ENCODE peak calls at places on chromosomes 13 and 19, in five cellular contexts. C is ecto neural progenitor cell, H is lower leg skin, X is body of pancreas, Y is fibroblast of gingiva. B is an unnamed sample.

GRCh38 chr13:21015284-21015683 is 46.1 kb downstream of the LATS2 start:
- DNase-seq in H (no peak), X (no peak), Y (no peak), C (no peak), B (no peak)

GRCh38 chr19:52138614-52139290 is 986 bp downstream of the ZNF616 start:
- DNase-seq in Y (no peak), H (no peak), X (peak), C (peak), B (no peak)

GRCh38 chr13:41418027-41418426 is 39.3 kb upstream of the RGCC start:
- DNase-seq in X (no peak), C (no peak), H (no peak), Y (peak), B (no peak)

GRCh38 chr13:96817336-96817941 is 176.8 kb downstream of the OXGR1 start:
- DNase-seq in X (no peak), H (no peak), C (no peak), Y (peak), B (no peak)

GRCh38 chr19:8965887-8966286 is 44.3 kb downstream of the MUC16 start:
- DNase-seq in H (no peak), Y (no peak), X (no peak), C (no peak), B (no peak)

GRCh38 chr19:33796164-33797100 is at the start of gene KCTD15:
- DNase-seq in H (no peak), C (peak), Y (peak), X (peak), B (peak)

GRCh38 chr19:45506246-45506990 is 861 bp upstream of the VASP start:
- DNase-seq in X (peak), H (peak), Y (peak), C (peak), B (peak)

GRCh38 chr13:44758595-44759221 is 182.6 kb upstream of the TSC22D1 start:
- DNase-seq in C (no peak), H (no peak), X (peak), Y (peak), B (no peak)

GRCh38 chr13:105804561-105805190 is 730.8 kb downstream of the EFNB2 start:
- DNase-seq in C (no peak), H (no peak), Y (no peak), X (no peak), B (no peak)

GRCh38 chr13:98746968-98747367 is 5.5 kb downstream of the SLC15A1 start:
- DNase-seq in X (no peak), Y (peak), C (no peak), H (no peak), B (no peak)

GRCh38 chr13:89363144-89363543 is 1692.0 kb downstream of the SLITRK5 start:
- DNase-seq in C (no peak), H (no peak), Y (no peak), X (no peak), B (no peak)

B was measured in stomach.